ENCODE peak calls at places on chromosomes 12 and 14, in nine cellular contexts. One of them, this sample, is unnamed.

GRCh38 chr12:82682326-82682725 is 4.4 kb upstream of the TMTC2 start:
- DNase-seq in activated CD4-positive, alpha-beta T cell treated with anti-CD3 and anti-CD28 coated beads for 24 hours: no peak
- DNase-seq in posterior vena cava: no peak
- DNase-seq in HFFc6: no peak
- DNase-seq in stimulated activated CD8-positive, alpha-beta memory T cell treated with anti-CD3 and anti-CD28 coated beads, Interleukin-7, amount 100 ng/mL, for 4 hours: no peak
- DNase-seq in activated CD8-positive, alpha-beta memory T cell treated with anti-CD3 and anti-CD28 coated beads for 1 hour: no peak
- DNase-seq in GM12864: no peak
- DNase-seq in activated gamma-delta T cell treated with anti-CD3 and anti-CD28 coated beads, Interleukin-2, amount 50 U/mL, for 16 hours: no peak
- DNase-seq in NCI-H774: no peak
- DNase-seq in this sample: no peak

GRCh38 chr14:104164512-104164911 is 26.1 kb downstream of the KIF26A start:
- DNase-seq in activated CD4-positive, alpha-beta T cell treated with anti-CD3 and anti-CD28 coated beads for 24 hours: no peak
- DNase-seq in posterior vena cava: no peak
- DNase-seq in HFFc6: no peak
- DNase-seq in stimulated activated CD8-positive, alpha-beta memory T cell treated with anti-CD3 and anti-CD28 coated beads, Interleukin-7, amount 100 ng/mL, for 4 hours: no peak
- DNase-seq in activated CD8-positive, alpha-beta memory T cell treated with anti-CD3 and anti-CD28 coated beads for 1 hour: no peak
- DNase-seq in GM12864: no peak
- DNase-seq in activated gamma-delta T cell treated with anti-CD3 and anti-CD28 coated beads, Interleukin-2, amount 50 U/mL, for 16 hours: no peak
- DNase-seq in NCI-H774: no peak
- DNase-seq in this sample: no peak

GRCh38 chr12:112424126-112424525 is 5.4 kb downstream of the PTPN11 start:
- DNase-seq in activated CD4-positive, alpha-beta T cell treated with anti-CD3 and anti-CD28 coated beads for 24 hours: no peak
- DNase-seq in posterior vena cava: no peak
- DNase-seq in HFFc6: no peak
- DNase-seq in stimulated activated CD8-positive, alpha-beta memory T cell treated with anti-CD3 and anti-CD28 coated beads, Interleukin-7, amount 100 ng/mL, for 4 hours: no peak
- DNase-seq in activated CD8-positive, alpha-beta memory T cell treated with anti-CD3 and anti-CD28 coated beads for 1 hour: no peak
- DNase-seq in GM12864: no peak
- DNase-seq in activated gamma-delta T cell treated with anti-CD3 and anti-CD28 coated beads, Interleukin-2, amount 50 U/mL, for 16 hours: no peak
- DNase-seq in NCI-H774: no peak
- DNase-seq in this sample: no peak

GRCh38 chr12:10268037-10268436 is 39.6 kb upstream of the KLRD1 start:
- DNase-seq in activated CD4-positive, alpha-beta T cell treated with anti-CD3 and anti-CD28 coated beads for 24 hours: no peak
- DNase-seq in posterior vena cava: no peak
- DNase-seq in HFFc6: no peak
- DNase-seq in stimulated activated CD8-positive, alpha-beta memory T cell treated with anti-CD3 and anti-CD28 coated beads, Interleukin-7, amount 100 ng/mL, for 4 hours: no peak
- DNase-seq in activated CD8-positive, alpha-beta memory T cell treated with anti-CD3 and anti-CD28 coated beads for 1 hour: no peak
- DNase-seq in GM12864: no peak
- DNase-seq in activated gamma-delta T cell treated with anti-CD3 and anti-CD28 coated beads, Interleukin-2, amount 50 U/mL, for 16 hours: no peak
- DNase-seq in NCI-H774: no peak
- DNase-seq in this sample: no peak

GRCh38 chr12:109916045-109916444 is 16.0 kb downstream of the TCHP start:
- DNase-seq in activated CD4-positive, alpha-beta T cell treated with anti-CD3 and anti-CD28 coated beads for 24 hours: no peak
- DNase-seq in posterior vena cava: peak; percentile 45
- DNase-seq in HFFc6: no peak
- DNase-seq in stimulated activated CD8-positive, alpha-beta memory T cell treated with anti-CD3 and anti-CD28 coated beads, Interleukin-7, amount 100 ng/mL, for 4 hours: no peak
- DNase-seq in activated CD8-positive, alpha-beta memory T cell treated with anti-CD3 and anti-CD28 coated beads for 1 hour: no peak
- DNase-seq in GM12864: no peak
- DNase-seq in activated gamma-delta T cell treated with anti-CD3 and anti-CD28 coated beads, Interleukin-2, amount 50 U/mL, for 16 hours: no peak
- DNase-seq in NCI-H774: no peak
- DNase-seq in this sample: no peak

GRCh38 chr12:51434305-51434704 is 9.7 kb downstream of the SLC4A8 start:
- DNase-seq in activated CD4-positive, alpha-beta T cell treated with anti-CD3 and anti-CD28 coated beads for 24 hours: no peak
- DNase-seq in posterior vena cava: no peak
- DNase-seq in HFFc6: no peak
- DNase-seq in stimulated activated CD8-positive, alpha-beta memory T cell treated with anti-CD3 and anti-CD28 coated beads, Interleukin-7, amount 100 ng/mL, for 4 hours: no peak
- DNase-seq in activated CD8-positive, alpha-beta memory T cell treated with anti-CD3 and anti-CD28 coated beads for 1 hour: no peak
- DNase-seq in GM12864: no peak
- DNase-seq in activated gamma-delta T cell treated with anti-CD3 and anti-CD28 coated beads, Interleukin-2, amount 50 U/mL, for 16 hours: no peak
- DNase-seq in NCI-H774: peak; percentile 53
- DNase-seq in this sample: no peak

GRCh38 chr14:30389134-30389900 is 169.6 kb upstream of the G2E3 start:
- DNase-seq in activated CD4-positive, alpha-beta T cell treated with anti-CD3 and anti-CD28 coated beads for 24 hours: no peak
- DNase-seq in posterior vena cava: no peak
- DNase-seq in HFFc6: no peak
- DNase-seq in stimulated activated CD8-positive, alpha-beta memory T cell treated with anti-CD3 and anti-CD28 coated beads, Interleukin-7, amount 100 ng/mL, for 4 hours: no peak
- DNase-seq in activated CD8-positive, alpha-beta memory T cell treated with anti-CD3 and anti-CD28 coated beads for 1 hour: no peak
- DNase-seq in GM12864: no peak
- DNase-seq in activated gamma-delta T cell treated with anti-CD3 and anti-CD28 coated beads, Interleukin-2, amount 50 U/mL, for 16 hours: no peak
- DNase-seq in NCI-H774: no peak
- DNase-seq in this sample: peak; percentile 5

GRCh38 chr12:67222302-67222701 is 46.9 kb upstream of the CAND1 start:
- DNase-seq in activated CD4-positive, alpha-beta T cell treated with anti-CD3 and anti-CD28 coated beads for 24 hours: no peak
- DNase-seq in posterior vena cava: no peak
- DNase-seq in HFFc6: peak; percentile 25
- DNase-seq in stimulated activated CD8-positive, alpha-beta memory T cell treated with anti-CD3 and anti-CD28 coated beads, Interleukin-7, amount 100 ng/mL, for 4 hours: no peak
- DNase-seq in activated CD8-positive, alpha-beta memory T cell treated with anti-CD3 and anti-CD28 coated beads for 1 hour: no peak
- DNase-seq in GM12864: no peak
- DNase-seq in activated gamma-delta T cell treated with anti-CD3 and anti-CD28 coated beads, Interleukin-2, amount 50 U/mL, for 16 hours: no peak
- DNase-seq in NCI-H774: peak; percentile 74
- DNase-seq in this sample: peak; percentile 6

GRCh38 chr14:89226789-89227489 is 190.1 kb downstream of the FOXN3 start:
- DNase-seq in activated CD4-positive, alpha-beta T cell treated with anti-CD3 and anti-CD28 coated beads for 24 hours: no peak
- DNase-seq in posterior vena cava: no peak
- DNase-seq in HFFc6: no peak
- DNase-seq in stimulated activated CD8-positive, alpha-beta memory T cell treated with anti-CD3 and anti-CD28 coated beads, Interleukin-7, amount 100 ng/mL, for 4 hours: no peak
- DNase-seq in activated CD8-positive, alpha-beta memory T cell treated with anti-CD3 and anti-CD28 coated beads for 1 hour: no peak
- DNase-seq in GM12864: no peak
- DNase-seq in activated gamma-delta T cell treated with anti-CD3 and anti-CD28 coated beads, Interleukin-2, amount 50 U/mL, for 16 hours: no peak
- DNase-seq in NCI-H774: no peak
- DNase-seq in this sample: no peak

GRCh38 chr14:68734231-68734732 is 58.6 kb downstream of the ZFP36L1 start:
- DNase-seq in activated CD4-positive, alpha-beta T cell treated with anti-CD3 and anti-CD28 coated beads for 24 hours: no peak
- DNase-seq in posterior vena cava: no peak
- DNase-seq in HFFc6: no peak
- DNase-seq in stimulated activated CD8-positive, alpha-beta memory T cell treated with anti-CD3 and anti-CD28 coated beads, Interleukin-7, amount 100 ng/mL, for 4 hours: peak; percentile 63
- DNase-seq in activated CD8-positive, alpha-beta memory T cell treated with anti-CD3 and anti-CD28 coated beads for 1 hour: peak; percentile 14
- DNase-seq in GM12864: peak; percentile 53
- DNase-seq in activated gamma-delta T cell treated with anti-CD3 and anti-CD28 coated beads, Interleukin-2, amount 50 U/mL, for 16 hours: peak; percentile 43
- DNase-seq in NCI-H774: no peak
- DNase-seq in this sample: no peak

GRCh38 chr12:79848321-79848720 is 86.6 kb downstream of the PPP1R12A start:
- DNase-seq in activated CD4-positive, alpha-beta T cell treated with anti-CD3 and anti-CD28 coated beads for 24 hours: no peak
- DNase-seq in posterior vena cava: no peak
- DNase-seq in HFFc6: no peak
- DNase-seq in stimulated activated CD8-positive, alpha-beta memory T cell treated with anti-CD3 and anti-CD28 coated beads, Interleukin-7, amount 100 ng/mL, for 4 hours: no peak
- DNase-seq in activated CD8-positive, alpha-beta memory T cell treated with anti-CD3 and anti-CD28 coated beads for 1 hour: no peak
- DNase-seq in GM12864: no peak
- DNase-seq in activated gamma-delta T cell treated with anti-CD3 and anti-CD28 coated beads, Interleukin-2, amount 50 U/mL, for 16 hours: no peak
- DNase-seq in NCI-H774: no peak
- DNase-seq in this sample: no peak

GRCh38 chr12:118374909-118375308 is 1.4 kb upstream of the SUDS3 start:
- DNase-seq in activated CD4-positive, alpha-beta T cell treated with anti-CD3 and anti-CD28 coated beads for 24 hours: no peak
- DNase-seq in posterior vena cava: no peak
- DNase-seq in HFFc6: peak; percentile 33
- DNase-seq in stimulated activated CD8-positive, alpha-beta memory T cell treated with anti-CD3 and anti-CD28 coated beads, Interleukin-7, amount 100 ng/mL, for 4 hours: no peak
- DNase-seq in activated CD8-positive, alpha-beta memory T cell treated with anti-CD3 and anti-CD28 coated beads for 1 hour: no peak
- DNase-seq in GM12864: no peak
- DNase-seq in activated gamma-delta T cell treated with anti-CD3 and anti-CD28 coated beads, Interleukin-2, amount 50 U/mL, for 16 hours: no peak
- DNase-seq in NCI-H774: no peak
- DNase-seq in this sample: no peak

GRCh38 chr14:64612021-64612380 is 62.2 kb downstream of the PPP1R36 start:
- DNase-seq in activated CD4-positive, alpha-beta T cell treated with anti-CD3 and anti-CD28 coated beads for 24 hours: no peak
- DNase-seq in posterior vena cava: no peak
- DNase-seq in HFFc6: peak; percentile 78
- DNase-seq in stimulated activated CD8-positive, alpha-beta memory T cell treated with anti-CD3 and anti-CD28 coated beads, Interleukin-7, amount 100 ng/mL, for 4 hours: no peak
- DNase-seq in activated CD8-positive, alpha-beta memory T cell treated with anti-CD3 and anti-CD28 coated beads for 1 hour: no peak
- DNase-seq in GM12864: no peak
- DNase-seq in activated gamma-delta T cell treated with anti-CD3 and anti-CD28 coated beads, Interleukin-2, amount 50 U/mL, for 16 hours: no peak
- DNase-seq in NCI-H774: no peak
- DNase-seq in this sample: no peak

GRCh38 chr12:31362759-31363415 is 36.9 kb upstream of the SINHCAF start:
- DNase-seq in activated CD4-positive, alpha-beta T cell treated with anti-CD3 and anti-CD28 coated beads for 24 hours: no peak
- DNase-seq in posterior vena cava: no peak
- DNase-seq in HFFc6: no peak
- DNase-seq in stimulated activated CD8-positive, alpha-beta memory T cell treated with anti-CD3 and anti-CD28 coated beads, Interleukin-7, amount 100 ng/mL, for 4 hours: no peak
- DNase-seq in activated CD8-positive, alpha-beta memory T cell treated with anti-CD3 and anti-CD28 coated beads for 1 hour: no peak
- DNase-seq in GM12864: peak; percentile 41
- DNase-seq in activated gamma-delta T cell treated with anti-CD3 and anti-CD28 coated beads, Interleukin-2, amount 50 U/mL, for 16 hours: no peak
- DNase-seq in NCI-H774: peak; percentile 45
- DNase-seq in this sample: no peak

GRCh38 chr12:1350934-1351240 is 243.5 kb downstream of the FBXL14 start:
- DNase-seq in activated CD4-positive, alpha-beta T cell treated with anti-CD3 and anti-CD28 coated beads for 24 hours: no peak
- DNase-seq in posterior vena cava: no peak
- DNase-seq in HFFc6: no peak
- DNase-seq in stimulated activated CD8-positive, alpha-beta memory T cell treated with anti-CD3 and anti-CD28 coated beads, Interleukin-7, amount 100 ng/mL, for 4 hours: no peak
- DNase-seq in activated CD8-positive, alpha-beta memory T cell treated with anti-CD3 and anti-CD28 coated beads for 1 hour: no peak
- DNase-seq in GM12864: no peak
- DNase-seq in activated gamma-delta T cell treated with anti-CD3 and anti-CD28 coated beads, Interleukin-2, amount 50 U/mL, for 16 hours: no peak
- DNase-seq in NCI-H774: no peak
- DNase-seq in this sample: no peak

GRCh38 chr14:91046488-91047072 is 13.9 kb downstream of the RPS6KA5 start:
- DNase-seq in activated CD4-positive, alpha-beta T cell treated with anti-CD3 and anti-CD28 coated beads for 24 hours: no peak
- DNase-seq in posterior vena cava: no peak
- DNase-seq in HFFc6: no peak
- DNase-seq in stimulated activated CD8-positive, alpha-beta memory T cell treated with anti-CD3 and anti-CD28 coated beads, Interleukin-7, amount 100 ng/mL, for 4 hours: no peak
- DNase-seq in activated CD8-positive, alpha-beta memory T cell treated with anti-CD3 and anti-CD28 coated beads for 1 hour: no peak
- DNase-seq in GM12864: no peak
- DNase-seq in activated gamma-delta T cell treated with anti-CD3 and anti-CD28 coated beads, Interleukin-2, amount 50 U/mL, for 16 hours: no peak
- DNase-seq in NCI-H774: no peak
- DNase-seq in this sample: no peak